ENCODE peak calls at places on chromosomes 5 and 9, in six cellular contexts. G, V, H, Y, T and J are unnamed samples.
A peak's percentile ranks its signal among the peaks of the same experiment; 100 is the strongest.

GRCh38 chr9:38153152-38153909 is 84.3 kb upstream of the SHB start:
- DNase-seq in G (no peak), V (no peak), H (no peak), Y (no peak), T (no peak), J (no peak)

GRCh38 chr5:124043456-124043855 is 531.5 kb downstream of the CSNK1G3 start:
- DNase-seq in G (no peak), V (no peak), H (no peak), Y (no peak), T (no peak), J (no peak)

GRCh38 chr9:2620876-2621677 is 510 bp upstream of the VLDLR start:
- DNase-seq in G (peak; percentile 90), V (peak; percentile 87), H (no peak), Y (peak; percentile 83), T (peak; percentile 77), J (peak; percentile 80)

GRCh38 chr9:120875954-120876841 is 790 bp downstream of the PHF19 start:
- DNase-seq in G (peak; percentile 70), V (peak; percentile 85), H (no peak), Y (peak; percentile 85), T (peak; percentile 82), J (peak; percentile 75)

GRCh38 chr5:135468086-135468485 is 15.9 kb upstream of the TIFAB start:
- DNase-seq in G (no peak), V (no peak), H (no peak), Y (no peak), T (no peak), J (no peak)

GRCh38 chr5:159182691-159183090 is 26.7 kb downstream of the RNF145 start:
- DNase-seq in G (no peak), V (peak; percentile 83), H (no peak), Y (no peak), T (no peak), J (no peak)

GRCh38 chr9:130140701-130141100 is 31.5 kb upstream of the NCS1 start:
- DNase-seq in G (no peak), V (no peak), H (no peak), Y (no peak), T (no peak), J (no peak)

GRCh38 chr9:110767559-110768063 is 99.0 kb downstream of the MUSK start:
- DNase-seq in G (no peak), V (peak; percentile 51), H (no peak), Y (peak; percentile 55), T (peak; percentile 40), J (no peak)

GRCh38 chr5:13278148-13278547 is 666.3 kb downstream of the DNAH5 start:
- DNase-seq in G (no peak), V (no peak), H (no peak), Y (no peak), T (no peak), J (no peak)

GRCh38 chr5:111998871-111999270 is 241.9 kb upstream of the NREP start:
- DNase-seq in G (no peak), V (no peak), H (no peak), Y (no peak), T (no peak), J (no peak)

GRCh38 chr5:150322202-150322601 is 19.5 kb upstream of the ARSI start:
- DNase-seq in G (no peak), V (peak; percentile 87), H (peak; percentile 65), Y (no peak), T (no peak), J (no peak)

GRCh38 chr9:4691794-4692193 is 12.4 kb downstream of the CDC37L1 start:
- DNase-seq in G (no peak), V (peak; percentile 78), H (no peak), Y (no peak), T (no peak), J (no peak)

GRCh38 chr9:32376295-32376694 is 8.1 kb upstream of the ACO1 start:
- DNase-seq in G (no peak), V (no peak), H (no peak), Y (no peak), T (no peak), J (no peak)

GRCh38 chr5:107513337-107514125 is 157.2 kb downstream of the EFNA5 start:
- DNase-seq in G (no peak), V (no peak), H (no peak), Y (no peak), T (no peak), J (no peak)
- TF ChIP-seq CTCF in G (no peak), V (no peak), H (no peak), Y (no peak), T (no peak), J (no peak)

DNA sequence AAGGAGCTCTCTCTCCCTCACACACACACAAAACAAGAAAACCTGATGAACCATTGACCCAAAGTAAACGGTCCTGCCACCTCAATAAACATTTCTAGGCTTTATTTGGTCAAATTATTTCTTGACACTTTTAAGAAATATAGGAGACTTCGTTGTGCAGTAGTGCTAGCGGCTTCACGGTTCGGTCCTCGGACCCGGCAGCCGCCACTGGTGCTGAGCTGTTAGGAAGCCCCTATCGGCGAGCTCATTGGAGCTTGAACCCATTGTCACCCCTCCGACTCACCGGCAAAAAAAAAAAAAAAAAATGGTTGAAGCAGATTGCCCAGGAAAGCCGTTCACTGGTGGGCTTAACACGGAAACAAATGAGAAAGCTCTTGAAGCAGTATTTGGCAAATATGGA is 1695.6 kb upstream of the ACO1 start:
- DNase-seq in G (no peak), V (no peak), H (no peak), Y (no peak), T (no peak), J (no peak)
- TF ChIP-seq CTCF in G (no peak), V (no peak), H (no peak), Y (no peak), T (no peak), J (no peak)

GRCh38 chr9:84669293-84670105 is at the start of gene NTRK2:
- DNase-seq in G (peak; percentile 69), V (peak; percentile 2), H (no peak), Y (peak; percentile 34), T (peak; percentile 16), J (peak; percentile 68)

GRCh38 chr9:84670106-84670800 is 724 bp downstream of the NTRK2 start:
- DNase-seq in G (peak; percentile 80), V (no peak), H (no peak), Y (no peak), T (no peak), J (peak; percentile 58)

GRCh38 chr9:84668204-84669007 is 1.1 kb upstream of the NTRK2 start:
- DNase-seq in G (peak; percentile 95), V (peak; percentile 19), H (no peak), Y (peak; percentile 73), T (peak; percentile 51), J (peak; percentile 90)

GRCh38 chr9:84669008-84669292 is 579 bp upstream of the NTRK2 start:
- DNase-seq in G (no peak), V (no peak), H (no peak), Y (no peak), T (no peak), J (no peak)

GRCh38 chr9:84667571-84668203 is 1.8 kb upstream of the NTRK2 start:
- DNase-seq in G (peak; percentile 58), V (peak; percentile 12), H (peak; percentile 35), Y (no peak), T (peak; percentile 5), J (peak; percentile 34)
- TF ChIP-seq CTCF in G (peak; percentile 73), V (peak; percentile 24), H (peak; percentile 65), Y (peak; percentile 33), T (peak; percentile 40), J (peak; percentile 55)

GRCh38 chr5:173953528-173954090 is 35.4 kb upstream of the C5orf47 start:
- DNase-seq in G (no peak), V (peak; percentile 87), H (no peak), Y (no peak), T (no peak), J (no peak)
- TF ChIP-seq CTCF in G (no peak), V (no peak), H (no peak), Y (no peak), T (no peak), J (no peak)

DNA sequence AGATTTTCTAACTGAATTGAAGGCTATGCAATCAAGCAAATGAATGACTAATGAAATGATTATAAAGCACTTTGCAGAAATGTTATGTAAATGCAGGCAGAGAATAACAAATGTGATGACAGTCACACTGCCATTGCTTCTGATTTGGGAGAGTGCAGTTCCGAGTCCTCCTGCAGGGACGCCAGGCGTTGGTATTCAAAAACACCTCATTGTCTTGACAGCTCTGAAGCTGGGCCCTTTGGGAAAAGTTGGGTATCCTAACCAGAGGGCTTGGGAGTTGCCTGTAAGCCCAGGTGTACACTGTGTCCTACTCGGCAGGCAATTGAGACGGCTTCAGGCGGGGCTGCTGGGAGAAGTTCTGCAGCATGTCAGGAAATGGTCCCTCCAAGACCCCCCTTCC is 57.8 kb downstream of the C5orf15 start:
- DNase-seq in G (peak; percentile 31), V (no peak), H (no peak), Y (no peak), T (peak; percentile 21), J (no peak)
- TF ChIP-seq CTCF in G (peak; percentile 17), V (no peak), H (no peak), Y (no peak), T (peak; percentile 30), J (no peak)

DNA sequence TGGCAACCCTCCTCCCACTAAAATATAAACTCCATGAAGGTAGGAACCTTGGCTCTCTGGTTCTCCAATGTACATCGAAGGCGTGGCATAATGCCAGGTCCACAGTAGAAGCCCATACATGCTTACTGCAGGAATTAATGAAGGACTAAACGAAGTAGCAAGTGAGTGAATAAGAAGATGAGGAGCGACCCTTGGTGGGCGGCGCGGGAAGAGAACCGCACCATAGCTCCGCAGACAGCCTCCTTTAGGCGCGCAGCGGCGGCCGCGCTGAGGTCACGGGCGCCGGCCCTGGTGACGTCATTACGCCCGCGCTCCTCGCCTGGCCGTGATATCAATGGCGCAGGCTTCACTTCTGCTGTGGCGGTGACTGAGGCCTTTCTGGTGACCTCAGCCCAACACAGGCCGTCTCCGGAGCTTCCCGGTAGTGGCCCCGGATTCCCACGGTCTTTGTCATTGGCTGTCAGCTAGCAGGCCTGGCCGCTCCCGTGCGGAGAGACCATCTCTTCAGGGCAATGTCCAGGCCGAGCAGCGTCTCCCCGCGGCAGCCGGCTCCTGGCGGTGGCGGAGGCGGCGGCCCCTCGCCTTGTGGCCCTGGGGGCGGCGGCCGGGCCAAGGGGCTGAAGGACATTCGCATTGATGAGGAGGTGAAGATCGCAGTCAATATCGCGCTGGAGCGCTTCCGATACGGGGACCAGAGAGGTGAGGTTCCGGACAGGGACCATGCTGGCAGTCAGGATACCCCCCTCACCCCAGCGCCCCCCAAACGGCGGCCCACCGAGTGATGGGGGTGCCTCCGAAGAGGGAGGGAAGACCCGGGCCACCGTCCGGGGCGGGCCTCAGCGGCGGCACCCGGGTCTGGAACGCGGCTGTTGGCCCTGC is at the start of gene YTHDC2:
- DNase-seq in G (peak; percentile 90), V (peak; percentile 87), H (no peak), Y (peak; percentile 89), T (peak; percentile 88), J (peak; percentile 87)
- TF ChIP-seq CTCF in G (peak; percentile 60), V (peak; percentile 44), H (peak; percentile 26), Y (peak; percentile 28), T (peak; percentile 55), J (peak; percentile 26)

DNA sequence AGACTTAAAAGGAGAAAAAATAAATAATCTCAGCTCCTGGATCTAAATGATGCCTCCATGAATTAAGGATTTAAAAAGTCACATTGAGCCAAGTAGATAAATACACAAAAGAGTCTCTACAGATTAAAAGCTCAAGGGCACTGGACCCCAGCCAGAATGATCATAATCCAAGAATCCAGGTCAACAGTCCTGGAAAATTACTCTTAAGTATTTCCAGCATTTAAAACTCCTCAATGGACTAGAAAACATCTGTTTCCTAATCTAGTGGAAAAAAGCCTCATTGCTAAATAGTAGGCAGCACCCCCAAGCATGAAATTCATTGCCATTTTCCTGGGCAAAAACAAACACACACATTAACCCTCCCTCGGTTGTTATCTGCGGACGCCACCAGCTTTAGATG is 96.8 kb downstream of the FRMD3 start:
- DNase-seq in G (no peak), V (no peak), H (no peak), Y (no peak), T (no peak), J (no peak)
- TF ChIP-seq CTCF in G (no peak), V (no peak), H (no peak), Y (no peak), T (no peak), J (no peak)

GRCh38 chr9:114238919-114239879 is 83.7 kb upstream of the ORM1 start:
- DNase-seq in G (peak; percentile 72), V (peak; percentile 66), H (no peak), Y (no peak), T (peak; percentile 66), J (no peak)
- TF ChIP-seq CTCF in G (peak; percentile 43), V (peak; percentile 44), H (peak; percentile 13), Y (peak; percentile 20), T (peak; percentile 63), J (no peak)